ENCODE peak calls at places on chromosome 19, in four cellular contexts. One of them, this sample, is unnamed.
A peak's percentile ranks its signal among the peaks of the same experiment; 100 is the strongest.

GRCh38 chr19:8607386-8607785 is 3.1 kb downstream of the ADAMTS10 start:
- DNase-seq in OCI-LY7: no peak
- DNase-seq in K562: no peak
- DNase-seq in stomach: no peak
- DNase-seq in this sample: no peak

GRCh38 chr19:41064974-41065569 is 23.2 kb upstream of the CYP2A13 start:
- DNase-seq in OCI-LY7: peak; percentile 17
- DNase-seq in K562: peak; percentile 71
- DNase-seq in stomach: no peak
- DNase-seq in this sample: peak; percentile 63

GRCh38 chr19:15199652-15200574 is 882 bp downstream of the NOTCH3 start:
- DNase-seq in OCI-LY7: no peak
- DNase-seq in K562: peak; percentile 61
- DNase-seq in stomach: no peak
- DNase-seq in this sample: peak; percentile 91

GRCh38 chr19:5696196-5697021 is 6.3 kb downstream of the RPL36 start:
- DNase-seq in OCI-LY7: no peak
- DNase-seq in K562: no peak
- DNase-seq in stomach: no peak
- DNase-seq in this sample: peak; percentile 62

GRCh38 chr19:35755550-35756371 is 1.1 kb downstream of the HSPB6 start:
- DNase-seq in OCI-LY7: no peak
- DNase-seq in K562: no peak
- DNase-seq in stomach: peak; percentile 60
- DNase-seq in this sample: peak; percentile 60

GRCh38 chr19:20661150-20661819 is at the start of gene ZNF626:
- DNase-seq in OCI-LY7: peak; percentile 94
- DNase-seq in K562: peak; percentile 87
- DNase-seq in stomach: peak; percentile 98
- DNase-seq in this sample: peak; percentile 98

GRCh38 chr19:49890349-49891311 is 6.1 kb downstream of the IL4I1 start:
- DNase-seq in OCI-LY7: peak; percentile 77
- DNase-seq in K562: peak; percentile 94
- DNase-seq in stomach: peak; percentile 57
- DNase-seq in this sample: peak; percentile 93

GRCh38 chr19:44984005-44984404 is 17.3 kb upstream of the RELB start:
- DNase-seq in OCI-LY7: no peak
- DNase-seq in K562: no peak
- DNase-seq in stomach: no peak
- DNase-seq in this sample: no peak

GRCh38 chr19:10812902-10813404 is 23.1 kb downstream of the TMED1 start:
- DNase-seq in OCI-LY7: no peak
- DNase-seq in K562: peak; percentile 80
- DNase-seq in stomach: peak; percentile 33
- DNase-seq in this sample: peak; percentile 43

GRCh38 chr19:46487802-46488445 is 7.7 kb downstream of the PNMA8B start:
- DNase-seq in OCI-LY7: peak; percentile 80
- DNase-seq in K562: peak; percentile 74
- DNase-seq in stomach: peak; percentile 83
- DNase-seq in this sample: peak; percentile 95

GRCh38 chr19:29075149-29075548 is 137.8 kb downstream of the UQCRFS1 start:
- DNase-seq in OCI-LY7: no peak
- DNase-seq in K562: no peak
- DNase-seq in stomach: no peak
- DNase-seq in this sample: peak; percentile 25

GRCh38 chr19:49113762-49114629 is at the start of gene LIN7B:
- DNase-seq in OCI-LY7: peak; percentile 83
- DNase-seq in K562: peak; percentile 84
- DNase-seq in stomach: peak; percentile 77
- DNase-seq in this sample: peak; percentile 88

GRCh38 chr19:35963514-35963913 is 27.3 kb downstream of the LRFN3 start:
- DNase-seq in OCI-LY7: no peak
- DNase-seq in K562: peak; percentile 55
- DNase-seq in stomach: no peak
- DNase-seq in this sample: peak; percentile 93

GRCh38 chr19:5360003-5360820 is 19.6 kb upstream of the PTPRS start:
- DNase-seq in OCI-LY7: no peak
- DNase-seq in K562: no peak
- DNase-seq in stomach: no peak
- DNase-seq in this sample: no peak

GRCh38 chr19:49119411-49120324 is at the start of gene PPFIA3:
- DNase-seq in OCI-LY7: no peak
- DNase-seq in K562: peak; percentile 53
- DNase-seq in stomach: peak; percentile 77
- DNase-seq in this sample: peak; percentile 87

GRCh38 chr19:40494191-40494838 is 27.5 kb downstream of the SPTBN4 start:
- DNase-seq in OCI-LY7: no peak
- DNase-seq in K562: no peak
- DNase-seq in stomach: no peak
- DNase-seq in this sample: no peak

GRCh38 chr19:36686365-36687213 is 823 bp upstream of the ZNF567 start:
- DNase-seq in OCI-LY7: no peak
- DNase-seq in K562: no peak
- DNase-seq in stomach: no peak
- DNase-seq in this sample: peak; percentile 52

GRCh38 chr19:55703790-55704215 is 28.8 kb downstream of the EPN1 start:
- DNase-seq in OCI-LY7: peak; percentile 19
- DNase-seq in K562: peak; percentile 83
- DNase-seq in stomach: peak; percentile 72
- DNase-seq in this sample: peak; percentile 90

GRCh38 chr19:39212377-39212742 is 8.3 kb upstream of the SYCN start:
- DNase-seq in OCI-LY7: peak; percentile 62
- DNase-seq in K562: peak; percentile 51
- DNase-seq in stomach: peak; percentile 59
- DNase-seq in this sample: peak; percentile 86

GRCh38 chr19:39218230-39219007 is 14.4 kb upstream of the SYCN start:
- DNase-seq in OCI-LY7: no peak
- DNase-seq in K562: no peak
- DNase-seq in stomach: no peak
- DNase-seq in this sample: no peak

GRCh38 chr19:39211731-39212376 is 7.8 kb upstream of the SYCN start:
- DNase-seq in OCI-LY7: no peak
- DNase-seq in K562: no peak
- DNase-seq in stomach: no peak
- DNase-seq in this sample: no peak

GRCh38 chr19:39217094-39217493 is 13.0 kb upstream of the SYCN start:
- DNase-seq in OCI-LY7: no peak
- DNase-seq in K562: no peak
- DNase-seq in stomach: no peak
- DNase-seq in this sample: no peak
- H3K27ac ChIP-seq in OCI-LY7: no peak overlapping the region
- H3K27ac ChIP-seq in K562: no peak overlapping the region
- H3K27ac ChIP-seq in stomach: no peak overlapping the region
- H3K27ac ChIP-seq in this sample: no peak overlapping the region

GRCh38 chr19:34357431-34357830 is 7.6 kb upstream of the GPI start:
- DNase-seq in OCI-LY7: no peak
- DNase-seq in K562: no peak
- DNase-seq in stomach: no peak
- DNase-seq in this sample: no peak

GRCh38 chr19:34362679-34363069 is 2.3 kb upstream of the GPI start:
- DNase-seq in OCI-LY7: no peak
- DNase-seq in K562: no peak
- DNase-seq in stomach: no peak
- DNase-seq in this sample: no peak

GRCh38 chr19:34359140-34359953 is 5.6 kb upstream of the GPI start:
- DNase-seq in OCI-LY7: peak; percentile 84
- DNase-seq in K562: peak; percentile 99
- DNase-seq in stomach: peak; percentile 97
- DNase-seq in this sample: peak; percentile 97

GRCh38 chr19:34360354-34360909 is 4.6 kb upstream of the GPI start:
- DNase-seq in OCI-LY7: no peak
- DNase-seq in K562: no peak
- DNase-seq in stomach: no peak
- DNase-seq in this sample: no peak

GRCh38 chr19:34359954-34360315 is 5.1 kb upstream of the GPI start:
- DNase-seq in OCI-LY7: no peak
- DNase-seq in K562: no peak
- DNase-seq in stomach: no peak
- DNase-seq in this sample: no peak
- H3K4me1 ChIP-seq in OCI-LY7: peaks cover 18% of the 10 kb centered on the region
- H3K4me1 ChIP-seq in K562: peaks cover 50% of the 10 kb centered on the region
- H3K4me1 ChIP-seq in stomach: peaks cover 23% of the 10 kb centered on the region
- H3K4me1 ChIP-seq in this sample: no peaks in the 10 kb centered on the region

GRCh38 chr19:13363235-13363634 is 143.0 kb downstream of the CACNA1A start:
- DNase-seq in OCI-LY7: no peak
- DNase-seq in K562: no peak
- DNase-seq in stomach: no peak
- DNase-seq in this sample: no peak

GRCh38 chr19:13370948-13371347 is 135.3 kb downstream of the CACNA1A start:
- DNase-seq in OCI-LY7: no peak
- DNase-seq in K562: no peak
- DNase-seq in stomach: no peak
- DNase-seq in this sample: no peak

GRCh38 chr19:13363954-13364353 is 142.3 kb downstream of the CACNA1A start:
- DNase-seq in OCI-LY7: no peak
- DNase-seq in K562: no peak
- DNase-seq in stomach: no peak
- DNase-seq in this sample: peak; percentile 45

DNA sequence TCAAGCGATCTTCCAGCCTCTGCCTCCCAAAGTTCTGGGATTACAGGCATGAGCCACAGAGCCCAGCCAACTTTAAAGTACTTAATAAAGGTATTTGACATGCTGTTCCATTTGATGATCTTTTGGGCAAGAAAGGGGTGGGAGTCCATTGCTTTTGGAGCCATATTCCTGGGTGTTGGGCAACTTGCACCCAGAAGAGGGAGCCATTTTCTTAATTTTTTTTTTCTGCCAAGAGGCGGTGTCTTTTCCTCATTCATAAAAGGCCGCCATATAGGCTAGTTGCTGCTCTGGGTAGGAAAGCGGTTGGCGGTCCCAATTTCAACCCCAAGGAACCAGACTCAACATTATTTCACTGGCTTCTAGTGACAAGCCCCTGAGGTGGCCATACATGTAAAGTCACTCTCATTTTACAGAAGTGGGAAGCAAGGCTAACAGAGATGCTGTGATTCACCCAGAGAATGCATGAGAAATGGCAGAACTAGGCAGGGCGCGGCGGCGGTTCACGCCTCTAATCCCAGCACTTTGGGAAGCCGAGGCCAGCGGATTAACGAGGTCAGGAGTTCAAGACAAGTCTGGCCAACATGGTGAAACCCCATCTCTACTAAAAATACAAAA is 139.6 kb downstream of the CACNA1A start:
- DNase-seq in OCI-LY7: peak; percentile 17
- DNase-seq in K562: peak; percentile 51
- DNase-seq in stomach: no peak
- DNase-seq in this sample: peak; percentile 68
- TF ChIP-seq CTCF in OCI-LY7: peak; percentile 71
- TF ChIP-seq CTCF in K562: peak; percentile 87
- TF ChIP-seq CTCF in stomach: no peak
- TF ChIP-seq CTCF in this sample: peak; percentile 77

GRCh38 chr19:13256918-13257317 is 106.7 kb downstream of the IER2 start:
- DNase-seq in OCI-LY7: no peak
- DNase-seq in K562: no peak
- DNase-seq in stomach: no peak
- DNase-seq in this sample: no peak

GRCh38 chr19:13255041-13255718 is 105.0 kb downstream of the IER2 start:
- DNase-seq in OCI-LY7: no peak
- DNase-seq in K562: no peak
- DNase-seq in stomach: no peak
- DNase-seq in this sample: no peak

GRCh38 chr19:13255719-13256059 is 105.5 kb downstream of the IER2 start:
- DNase-seq in OCI-LY7: no peak
- DNase-seq in K562: no peak
- DNase-seq in stomach: no peak
- DNase-seq in this sample: no peak

GRCh38 chr19:13262450-13262849 is 112.2 kb downstream of the IER2 start:
- DNase-seq in OCI-LY7: peak; percentile 69
- DNase-seq in K562: peak; percentile 61
- DNase-seq in stomach: no peak
- DNase-seq in this sample: no peak

GRCh38 chr19:13260883-13261653 is 110.9 kb downstream of the IER2 start:
- DNase-seq in OCI-LY7: no peak
- DNase-seq in K562: peak; percentile 36
- DNase-seq in stomach: peak; percentile 33
- DNase-seq in this sample: no peak
- H3K27ac ChIP-seq in OCI-LY7: no peak overlapping the region
- H3K27ac ChIP-seq in K562: no peak overlapping the region
- H3K27ac ChIP-seq in stomach: no peak overlapping the region
- H3K27ac ChIP-seq in this sample: no peak overlapping the region

GRCh38 chr19:12792853-12793289 is 1.6 kb downstream of the JUNB start:
- DNase-seq in OCI-LY7: no peak
- DNase-seq in K562: no peak
- DNase-seq in stomach: no peak
- DNase-seq in this sample: no peak

GRCh38 chr19:12794936-12795335 is 3.6 kb downstream of the JUNB start:
- DNase-seq in OCI-LY7: no peak
- DNase-seq in K562: no peak
- DNase-seq in stomach: no peak
- DNase-seq in this sample: no peak

GRCh38 chr19:12794196-12794921 is 3.1 kb downstream of the JUNB start:
- DNase-seq in OCI-LY7: no peak
- DNase-seq in K562: no peak
- DNase-seq in stomach: no peak
- DNase-seq in this sample: no peak

GRCh38 chr19:12792048-12792852 is 964 bp downstream of the JUNB start:
- DNase-seq in OCI-LY7: peak; percentile 91
- DNase-seq in K562: peak; percentile 61
- DNase-seq in stomach: peak; percentile 77
- DNase-seq in this sample: peak; percentile 91

DNA sequence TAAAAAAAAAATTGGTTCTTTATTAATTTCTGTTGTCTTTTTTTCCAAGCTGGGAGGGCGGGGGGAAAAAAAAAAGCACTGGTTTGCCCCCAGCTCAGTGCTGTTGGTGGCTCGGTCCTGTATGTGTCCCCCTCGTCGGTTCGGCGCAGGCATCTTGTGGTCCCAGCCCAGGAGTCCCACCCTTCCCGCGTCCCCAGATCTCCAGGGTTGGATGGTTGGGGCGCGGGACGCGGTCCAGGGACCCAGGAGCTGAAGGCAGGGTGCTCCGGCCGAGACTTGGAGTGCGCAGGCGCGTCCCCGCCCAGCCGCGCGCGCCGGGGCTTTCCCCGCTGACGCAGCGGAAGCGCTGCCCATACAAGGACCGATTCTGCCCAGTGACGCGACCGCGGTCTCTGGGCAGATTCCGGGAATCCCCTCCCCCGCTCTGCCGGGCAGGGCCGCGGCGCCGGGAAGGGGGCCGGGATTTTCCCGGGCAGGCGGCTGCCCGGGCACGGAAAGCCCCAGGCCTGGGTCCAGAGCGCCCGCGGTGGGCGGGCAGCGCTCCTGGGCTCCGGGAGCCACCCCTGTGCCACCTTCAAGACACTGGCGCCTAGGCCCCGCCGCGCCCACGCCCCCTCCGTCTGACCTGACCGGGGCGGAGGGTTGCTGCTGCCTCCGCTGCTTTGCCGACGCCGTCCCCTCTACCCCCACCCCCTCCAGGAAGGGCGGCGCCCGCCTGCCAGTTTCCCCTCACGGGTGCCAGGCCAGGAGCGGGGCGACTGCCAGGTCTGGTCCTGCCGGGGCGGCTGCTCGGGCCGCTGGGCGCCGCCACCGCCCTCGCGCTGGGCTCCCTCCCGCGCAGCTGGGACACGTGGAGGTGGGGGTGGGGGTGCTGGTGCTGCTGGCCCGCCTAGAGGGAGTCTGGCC is 2.3 kb downstream of the JUNB start:
- DNase-seq in OCI-LY7: peak; percentile 91
- DNase-seq in K562: peak; percentile 80
- DNase-seq in stomach: peak; percentile 95
- DNase-seq in this sample: peak; percentile 96
- H3K4me1 ChIP-seq in OCI-LY7: peaks cover 42% of the 10 kb centered on the region
- H3K4me1 ChIP-seq in K562: peaks cover 33% of the 10 kb centered on the region
- H3K4me1 ChIP-seq in stomach: peaks cover 48% of the 10 kb centered on the region
- H3K4me1 ChIP-seq in this sample: peaks cover 10% of the 10 kb centered on the region

GRCh38 chr19:18439025-18439909 is 1.3 kb upstream of the ISYNA1 start:
- DNase-seq in OCI-LY7: no peak
- DNase-seq in K562: no peak
- DNase-seq in stomach: peak; percentile 58
- DNase-seq in this sample: peak; percentile 58
- TF ChIP-seq CTCF in OCI-LY7: no peak
- TF ChIP-seq CTCF in K562: no peak
- TF ChIP-seq CTCF in stomach: no peak
- TF ChIP-seq CTCF in this sample: peak; percentile 55

This sample was measured in endodermal cell.